ENCODE peak calls at places on chromosomes 7 and 10, in ten cellular contexts. One of them, this sample, is unnamed.

GRCh38 chr10:43077421-43078171 is 727 bp downstream of the RET start:
- DNase-seq in central memory CD4-positive, alpha-beta T cell: no peak
- DNase-seq in stimulated activated CD4-positive, alpha-beta T cell treated with anti-CD3 and anti-CD28 coated beads, Interleukin-15, amount 100 ng/mL, for 48 hours: no peak
- DNase-seq in effector CD4-positive, alpha-beta T cell: no peak
- DNase-seq in esophagus squamous epithelium: no peak
- DNase-seq in AML-193: no peak
- DNase-seq in non-pigmented ciliary epithelial cell: no peak
- DNase-seq in DMS79 treated with DMSO at 0.1 percent for 48 hours: no peak
- DNase-seq in left cardiac atrium: no peak
- DNase-seq in activated T-helper 9 cell treated with anti-CD3 and anti-CD28 coated beads, Interleukin-2, amount 50 U/mL, for 16 hours: no peak
- DNase-seq in this sample: peak; percentile 2

GRCh38 chr7:158311791-158312190 is 275.8 kb downstream of the PTPRN2 start:
- DNase-seq in central memory CD4-positive, alpha-beta T cell: no peak
- DNase-seq in stimulated activated CD4-positive, alpha-beta T cell treated with anti-CD3 and anti-CD28 coated beads, Interleukin-15, amount 100 ng/mL, for 48 hours: no peak
- DNase-seq in effector CD4-positive, alpha-beta T cell: no peak
- DNase-seq in esophagus squamous epithelium: no peak
- DNase-seq in AML-193: no peak
- DNase-seq in non-pigmented ciliary epithelial cell: no peak
- DNase-seq in DMS79 treated with DMSO at 0.1 percent for 48 hours: no peak
- DNase-seq in left cardiac atrium: no peak
- DNase-seq in activated T-helper 9 cell treated with anti-CD3 and anti-CD28 coated beads, Interleukin-2, amount 50 U/mL, for 16 hours: no peak
- DNase-seq in this sample: no peak

GRCh38 chr7:16926283-16926682 is 44.5 kb upstream of the AGR3 start:
- DNase-seq in central memory CD4-positive, alpha-beta T cell: no peak
- DNase-seq in stimulated activated CD4-positive, alpha-beta T cell treated with anti-CD3 and anti-CD28 coated beads, Interleukin-15, amount 100 ng/mL, for 48 hours: no peak
- DNase-seq in effector CD4-positive, alpha-beta T cell: no peak
- DNase-seq in esophagus squamous epithelium: no peak
- DNase-seq in AML-193: peak; percentile 78
- DNase-seq in non-pigmented ciliary epithelial cell: no peak
- DNase-seq in DMS79 treated with DMSO at 0.1 percent for 48 hours: no peak
- DNase-seq in left cardiac atrium: peak; percentile 39
- DNase-seq in activated T-helper 9 cell treated with anti-CD3 and anti-CD28 coated beads, Interleukin-2, amount 50 U/mL, for 16 hours: no peak
- DNase-seq in this sample: peak; percentile 69

GRCh38 chr10:133359554-133359971 is 1.7 kb upstream of the FUOM start:
- DNase-seq in central memory CD4-positive, alpha-beta T cell: no peak
- DNase-seq in stimulated activated CD4-positive, alpha-beta T cell treated with anti-CD3 and anti-CD28 coated beads, Interleukin-15, amount 100 ng/mL, for 48 hours: no peak
- DNase-seq in effector CD4-positive, alpha-beta T cell: peak; percentile 37
- DNase-seq in esophagus squamous epithelium: no peak
- DNase-seq in AML-193: no peak
- DNase-seq in non-pigmented ciliary epithelial cell: no peak
- DNase-seq in DMS79 treated with DMSO at 0.1 percent for 48 hours: peak; percentile 50
- DNase-seq in left cardiac atrium: no peak
- DNase-seq in activated T-helper 9 cell treated with anti-CD3 and anti-CD28 coated beads, Interleukin-2, amount 50 U/mL, for 16 hours: no peak
- DNase-seq in this sample: no peak

GRCh38 chr10:74743401-74743800 is 83.0 kb upstream of the KAT6B start:
- DNase-seq in central memory CD4-positive, alpha-beta T cell: no peak
- DNase-seq in stimulated activated CD4-positive, alpha-beta T cell treated with anti-CD3 and anti-CD28 coated beads, Interleukin-15, amount 100 ng/mL, for 48 hours: no peak
- DNase-seq in effector CD4-positive, alpha-beta T cell: no peak
- DNase-seq in esophagus squamous epithelium: no peak
- DNase-seq in AML-193: no peak
- DNase-seq in non-pigmented ciliary epithelial cell: no peak
- DNase-seq in DMS79 treated with DMSO at 0.1 percent for 48 hours: no peak
- DNase-seq in left cardiac atrium: no peak
- DNase-seq in activated T-helper 9 cell treated with anti-CD3 and anti-CD28 coated beads, Interleukin-2, amount 50 U/mL, for 16 hours: no peak
- DNase-seq in this sample: no peak

GRCh38 chr10:45235823-45236222 is 79.6 kb downstream of the OR13A1 start:
- DNase-seq in central memory CD4-positive, alpha-beta T cell: no peak
- DNase-seq in stimulated activated CD4-positive, alpha-beta T cell treated with anti-CD3 and anti-CD28 coated beads, Interleukin-15, amount 100 ng/mL, for 48 hours: no peak
- DNase-seq in effector CD4-positive, alpha-beta T cell: no peak
- DNase-seq in esophagus squamous epithelium: no peak
- DNase-seq in AML-193: peak; percentile 1
- DNase-seq in non-pigmented ciliary epithelial cell: no peak
- DNase-seq in DMS79 treated with DMSO at 0.1 percent for 48 hours: no peak
- DNase-seq in left cardiac atrium: no peak
- DNase-seq in activated T-helper 9 cell treated with anti-CD3 and anti-CD28 coated beads, Interleukin-2, amount 50 U/mL, for 16 hours: no peak
- DNase-seq in this sample: peak; percentile 20

GRCh38 chr7:13860734-13861133 is 128.7 kb downstream of the ETV1 start:
- DNase-seq in central memory CD4-positive, alpha-beta T cell: no peak
- DNase-seq in stimulated activated CD4-positive, alpha-beta T cell treated with anti-CD3 and anti-CD28 coated beads, Interleukin-15, amount 100 ng/mL, for 48 hours: no peak
- DNase-seq in effector CD4-positive, alpha-beta T cell: no peak
- DNase-seq in esophagus squamous epithelium: no peak
- DNase-seq in AML-193: no peak
- DNase-seq in non-pigmented ciliary epithelial cell: no peak
- DNase-seq in DMS79 treated with DMSO at 0.1 percent for 48 hours: no peak
- DNase-seq in left cardiac atrium: no peak
- DNase-seq in activated T-helper 9 cell treated with anti-CD3 and anti-CD28 coated beads, Interleukin-2, amount 50 U/mL, for 16 hours: no peak
- DNase-seq in this sample: no peak

GRCh38 chr10:73859441-73860049 is 14.8 kb downstream of the CAMK2G start:
- DNase-seq in central memory CD4-positive, alpha-beta T cell: peak; percentile 53
- DNase-seq in stimulated activated CD4-positive, alpha-beta T cell treated with anti-CD3 and anti-CD28 coated beads, Interleukin-15, amount 100 ng/mL, for 48 hours: peak; percentile 26
- DNase-seq in effector CD4-positive, alpha-beta T cell: peak; percentile 11
- DNase-seq in esophagus squamous epithelium: no peak
- DNase-seq in AML-193: no peak
- DNase-seq in non-pigmented ciliary epithelial cell: no peak
- DNase-seq in DMS79 treated with DMSO at 0.1 percent for 48 hours: no peak
- DNase-seq in left cardiac atrium: no peak
- DNase-seq in activated T-helper 9 cell treated with anti-CD3 and anti-CD28 coated beads, Interleukin-2, amount 50 U/mL, for 16 hours: no peak
- DNase-seq in this sample: no peak

GRCh38 chr10:104146871-104147270 is 24.9 kb downstream of the SFR1 start:
- DNase-seq in central memory CD4-positive, alpha-beta T cell: no peak
- DNase-seq in stimulated activated CD4-positive, alpha-beta T cell treated with anti-CD3 and anti-CD28 coated beads, Interleukin-15, amount 100 ng/mL, for 48 hours: no peak
- DNase-seq in effector CD4-positive, alpha-beta T cell: no peak
- DNase-seq in esophagus squamous epithelium: no peak
- DNase-seq in AML-193: no peak
- DNase-seq in non-pigmented ciliary epithelial cell: no peak
- DNase-seq in DMS79 treated with DMSO at 0.1 percent for 48 hours: no peak
- DNase-seq in left cardiac atrium: no peak
- DNase-seq in activated T-helper 9 cell treated with anti-CD3 and anti-CD28 coated beads, Interleukin-2, amount 50 U/mL, for 16 hours: no peak
- DNase-seq in this sample: no peak

GRCh38 chr7:69934475-69934903 is 336.2 kb downstream of the AUTS2 start:
- DNase-seq in central memory CD4-positive, alpha-beta T cell: no peak
- DNase-seq in stimulated activated CD4-positive, alpha-beta T cell treated with anti-CD3 and anti-CD28 coated beads, Interleukin-15, amount 100 ng/mL, for 48 hours: no peak
- DNase-seq in effector CD4-positive, alpha-beta T cell: no peak
- DNase-seq in esophagus squamous epithelium: no peak
- DNase-seq in AML-193: no peak
- DNase-seq in non-pigmented ciliary epithelial cell: no peak
- DNase-seq in DMS79 treated with DMSO at 0.1 percent for 48 hours: peak; percentile 98
- DNase-seq in left cardiac atrium: no peak
- DNase-seq in activated T-helper 9 cell treated with anti-CD3 and anti-CD28 coated beads, Interleukin-2, amount 50 U/mL, for 16 hours: no peak
- DNase-seq in this sample: no peak

GRCh38 chr10:662686-663465 is 26.6 kb downstream of the DIP2C start:
- DNase-seq in central memory CD4-positive, alpha-beta T cell: no peak
- DNase-seq in stimulated activated CD4-positive, alpha-beta T cell treated with anti-CD3 and anti-CD28 coated beads, Interleukin-15, amount 100 ng/mL, for 48 hours: no peak
- DNase-seq in effector CD4-positive, alpha-beta T cell: no peak
- DNase-seq in esophagus squamous epithelium: no peak
- DNase-seq in AML-193: no peak
- DNase-seq in non-pigmented ciliary epithelial cell: no peak
- DNase-seq in DMS79 treated with DMSO at 0.1 percent for 48 hours: no peak
- DNase-seq in left cardiac atrium: no peak
- DNase-seq in activated T-helper 9 cell treated with anti-CD3 and anti-CD28 coated beads, Interleukin-2, amount 50 U/mL, for 16 hours: no peak
- DNase-seq in this sample: no peak

GRCh38 chr7:73504017-73504416 is 18.1 kb downstream of the BAZ1B start:
- DNase-seq in central memory CD4-positive, alpha-beta T cell: no peak
- DNase-seq in stimulated activated CD4-positive, alpha-beta T cell treated with anti-CD3 and anti-CD28 coated beads, Interleukin-15, amount 100 ng/mL, for 48 hours: no peak
- DNase-seq in effector CD4-positive, alpha-beta T cell: no peak
- DNase-seq in esophagus squamous epithelium: no peak
- DNase-seq in AML-193: no peak
- DNase-seq in non-pigmented ciliary epithelial cell: no peak
- DNase-seq in DMS79 treated with DMSO at 0.1 percent for 48 hours: no peak
- DNase-seq in left cardiac atrium: no peak
- DNase-seq in activated T-helper 9 cell treated with anti-CD3 and anti-CD28 coated beads, Interleukin-2, amount 50 U/mL, for 16 hours: no peak
- DNase-seq in this sample: no peak